ENCODE peak calls at places on chromosome 21, in four cellular contexts. W, G, D and Y are unnamed samples.

GRCh38 chr21:34201441-34201838 is 128.1 kb downstream of the MRPS6 start:
- DNase-seq in G (no peak), D (no peak), W (peak; percentile 6), Y (no peak)

GRCh38 chr21:27275294-27275927 is 308.5 kb upstream of the ADAMTS5 start:
- DNase-seq in D (no peak), W (no peak), G (no peak), Y (no peak)

GRCh38 chr21:16455978-16456377 is 726.2 kb downstream of the USP25 start:
- DNase-seq in G (no peak), D (no peak), W (peak; percentile 25), Y (no peak)

GRCh38 chr21:43191521-43191920 is 22.7 kb downstream of the CRYAA start:
- DNase-seq in D (no peak), G (peak; percentile 36), W (no peak), Y (peak; percentile 22)

GRCh38 chr21:43352568-43353281 is 74.2 kb downstream of the SIK1 start:
- DNase-seq in W (no peak), G (no peak), D (peak; percentile 59), Y (no peak)

GRCh38 chr21:37767984-37768383 is 148.3 kb downstream of the KCNJ6 start:
- DNase-seq in D (no peak), W (no peak), G (no peak), Y (no peak)

GRCh38 chr21:17476006-17476405 is 36.8 kb upstream of the CXADR start:
- DNase-seq in W (no peak), G (no peak), D (no peak), Y (no peak)

GRCh38 chr21:17003221-17003620 is 509.6 kb upstream of the CXADR start:
- DNase-seq in W (no peak), D (no peak), G (no peak), Y (no peak)

GRCh38 chr21:42479582-42479981 is 16.4 kb downstream of the RSPH1 start:
- DNase-seq in G (no peak), D (no peak), W (no peak), Y (no peak)

GRCh38 chr21:33325222-33326067 is 675 bp downstream of the IFNAR1 start:
- DNase-seq in G (peak; percentile 89), W (peak; percentile 48), D (peak; percentile 72), Y (peak; percentile 70)

GRCh38 chr21:37208056-37208705 is 59.0 kb downstream of the VPS26C start:
- DNase-seq in D (peak; percentile 57), G (peak; percentile 91), W (peak; percentile 42), Y (peak; percentile 93)

GRCh38 chr21:25735895-25736597 is 1.3 kb downstream of the GABPA start:
- DNase-seq in G (no peak), W (peak; percentile 63), D (no peak), Y (no peak)

GRCh38 chr21:16865612-16866011 is 647.2 kb upstream of the CXADR start:
- DNase-seq in G (no peak), D (no peak), W (no peak), Y (no peak)

GRCh38 chr21:29105218-29105617 is 25.2 kb upstream of the MAP3K7CL start:
- DNase-seq in W (no peak), G (no peak), D (no peak), Y (no peak)

GRCh38 chr21:25360593-25360992 is 246.7 kb downstream of the MRPL39 start:
- DNase-seq in G (no peak), W (no peak), D (no peak), Y (no peak)

GRCh38 chr21:43267391-43268085 is 98.7 kb downstream of the CRYAA start:
- DNase-seq in G (no peak), D (no peak), W (no peak), Y (no peak)

GRCh38 chr21:43312751-43313169 is 114.2 kb downstream of the SIK1 start:
- DNase-seq in D (peak; percentile 66), G (no peak), W (no peak), Y (peak; percentile 48)

GRCh38 chr21:36589352-36589971 is 109.5 kb upstream of the SIM2 start:
- DNase-seq in W (no peak), D (no peak), G (peak; percentile 84), Y (peak; percentile 66)

GRCh38 chr21:30623362-30623761 is 2.9 kb downstream of the KRTAP20-4 start:
- DNase-seq in W (no peak), D (no peak), G (no peak), Y (no peak)

GRCh38 chr21:36854391-36854790 is 112.1 kb downstream of the HLCS start:
- DNase-seq in D (no peak), G (no peak), W (peak; percentile 79), Y (no peak)

GRCh38 chr21:36917487-36918158 is 48.8 kb downstream of the HLCS start:
- DNase-seq in G (no peak), W (peak; percentile 57), D (no peak), Y (no peak)

GRCh38 chr21:42426876-42427480 is 23.3 kb downstream of the UBASH3A start:
- DNase-seq in W (no peak), D (no peak), G (no peak), Y (no peak)

GRCh38 chr21:28959367-28960099 is 33.1 kb downstream of the LTN1 start:
- DNase-seq in G (no peak), D (no peak), W (no peak), Y (no peak)

GRCh38 chr21:32712043-32712442 is 15.8 kb downstream of the SYNJ1 start:
- DNase-seq in W (no peak), D (peak; percentile 82), G (no peak), Y (no peak)

GRCh38 chr21:43904316-43904925 is 39.4 kb downstream of the AGPAT3 start:
- DNase-seq in G (peak; percentile 57), D (no peak), W (no peak), Y (no peak)

GRCh38 chr21:31180256-31181088 is 142.2 kb upstream of the KRTAP19-8 start:
- DNase-seq in G (no peak), D (no peak), W (peak; percentile 56), Y (no peak)

GRCh38 chr21:33374874-33375644 is 28.2 kb upstream of the IFNGR2 start:
- DNase-seq in D (no peak), W (no peak), G (no peak), Y (no peak)

GRCh38 chr21:24941316-24942185 is 665.7 kb downstream of the MRPL39 start:
- DNase-seq in G (no peak), D (no peak), W (no peak), Y (no peak)

GRCh38 chr21:26140185-26140584 is 30.4 kb downstream of the APP start:
- DNase-seq in W (no peak), D (no peak), G (peak; percentile 78), Y (no peak)

GRCh38 chr21:17089121-17089520 is 423.7 kb upstream of the CXADR start:
- DNase-seq in G (no peak), W (no peak), D (no peak), Y (no peak)

GRCh38 chr21:43301424-43302355 is 125.2 kb downstream of the SIK1 start:
- DNase-seq in D (no peak), W (no peak), G (no peak), Y (peak; percentile 59)

GRCh38 chr21:33211732-33212131 is 18.0 kb upstream of the IFNAR2 start:
- DNase-seq in D (no peak), W (no peak), G (no peak), Y (no peak)

GRCh38 chr21:30186242-30186641 is 19.6 kb upstream of the CLDN17 start:
- DNase-seq in D (no peak), G (no peak), W (no peak), Y (no peak)

GRCh38 chr21:32322103-32322502 is 23.4 kb downstream of the MRAP start:
- DNase-seq in D (no peak), G (no peak), W (no peak), Y (no peak)

GRCh38 chr21:42437786-42438185 is 34.1 kb downstream of the UBASH3A start:
- DNase-seq in G (no peak), W (peak; percentile 82), D (no peak), Y (no peak)

GRCh38 chr21:24308183-24308582 is 1299.1 kb downstream of the MRPL39 start:
- DNase-seq in W (no peak), G (no peak), D (no peak), Y (no peak)

GRCh38 chr21:36783612-36784383 is 84.9 kb downstream of the SIM2 start:
- DNase-seq in W (no peak), D (no peak), G (no peak), Y (no peak)

GRCh38 chr21:43016728-43017127 is 42.4 kb downstream of the PKNOX1 start:
- DNase-seq in G (no peak), D (no peak), W (no peak), Y (no peak)

DNA sequence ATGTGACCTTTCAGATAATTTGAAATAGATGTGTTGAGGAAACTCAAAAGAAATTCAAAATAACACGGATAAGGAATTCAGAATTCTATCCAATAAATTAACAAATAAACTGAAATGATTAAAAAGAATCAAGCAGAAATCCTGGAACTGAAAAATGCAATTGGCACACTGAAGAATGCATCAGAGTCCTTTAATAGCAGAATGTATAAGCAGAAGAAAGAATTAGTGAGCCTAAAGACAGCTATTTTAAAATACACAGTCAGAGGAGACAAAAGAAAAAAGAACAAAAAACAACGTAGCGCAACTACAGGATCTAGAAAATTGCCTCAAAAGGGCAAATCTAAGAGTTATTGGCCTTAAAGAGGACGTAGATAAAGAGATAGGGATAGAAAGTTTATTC is 99.6 kb upstream of the SAMSN1 start:
- DNase-seq in D (no peak), G (no peak), W (no peak), Y (no peak)
- H3K27ac ChIP-seq in D (no peak overlapping the region), G (no peak overlapping the region), W (no peak overlapping the region), Y (no peak overlapping the region)

DNA sequence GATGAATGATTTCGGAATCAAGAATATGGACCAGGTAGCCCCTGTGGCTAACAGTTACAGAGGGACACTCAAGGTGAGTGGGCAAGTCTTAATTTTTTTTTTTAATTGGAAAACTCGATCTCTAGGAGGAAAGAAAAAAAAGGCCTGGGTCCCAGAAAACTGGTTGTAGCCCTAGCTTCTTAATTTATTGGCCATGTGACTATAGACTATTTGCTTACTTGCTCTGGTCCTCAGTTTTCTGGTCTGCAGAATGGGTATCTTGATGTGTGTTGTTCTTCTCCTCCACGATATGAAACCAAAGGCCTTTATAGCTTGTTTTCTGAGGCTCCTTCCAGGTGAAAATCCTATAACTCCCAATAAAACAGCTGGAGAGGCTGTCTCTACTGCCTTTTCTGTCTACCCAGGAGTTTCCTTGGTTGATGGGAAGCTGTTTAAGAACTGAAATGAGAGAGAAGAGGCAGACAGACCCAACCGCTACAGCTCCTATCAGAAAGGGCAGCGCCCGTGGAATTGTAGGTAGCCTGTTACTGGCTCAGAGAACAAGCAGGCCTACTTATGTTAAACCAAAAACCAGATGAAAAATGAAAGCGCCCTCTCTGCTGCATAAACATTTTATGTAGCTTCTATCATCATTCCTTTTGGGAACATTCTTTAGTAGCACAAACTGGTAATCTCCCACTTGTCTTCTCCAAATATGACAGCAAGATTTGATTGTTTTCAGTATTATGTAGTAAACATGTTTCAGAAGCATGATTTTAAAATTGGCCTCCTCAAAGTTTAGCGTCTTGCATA is 4.5 kb downstream of the ETS2 start:
- DNase-seq in D (no peak), G (no peak), W (no peak), Y (no peak)
- H3K4me3 ChIP-seq in D (no peak overlapping the region), G (no peak overlapping the region), W (no peak overlapping the region), Y (no peak overlapping the region)

GRCh38 chr21:44932366-44933181 is 7.3 kb upstream of the SLX9 start:
- DNase-seq in W (peak; percentile 56), G (peak; percentile 87), D (peak; percentile 68), Y (no peak)
- H3K4me1 ChIP-seq in W (peaks cover 11% of the 10 kb centered on the region), G (no peaks in the 10 kb centered on the region), D (peaks cover 27% of the 10 kb centered on the region), Y (peaks cover 25% of the 10 kb centered on the region)

GRCh38 chr21:39347537-39347936 is 1.4 kb downstream of the HMGN1 start:
- DNase-seq in G (no peak), W (no peak), D (no peak), Y (no peak)

GRCh38 chr21:39348040-39348354 is 891 bp downstream of the HMGN1 start:
- DNase-seq in W (no peak), D (no peak), G (no peak), Y (no peak)

GRCh38 chr21:39345440-39345839 is 3.4 kb downstream of the HMGN1 start:
- DNase-seq in W (no peak), G (no peak), D (no peak), Y (no peak)

GRCh38 chr21:39348355-39349210 is at the start of gene HMGN1:
- DNase-seq in D (peak; percentile 84), G (peak; percentile 94), W (peak; percentile 93), Y (peak; percentile 94)

GRCh38 chr21:39346671-39347327 is 2.1 kb downstream of the HMGN1 start:
- DNase-seq in D (no peak), G (no peak), W (no peak), Y (no peak)
- H3K27ac ChIP-seq in D (no peak overlapping the region), G (no peak overlapping the region), W (no peak overlapping the region), Y (no peak overlapping the region)